ENCODE peak calls at places on chromosomes 7 and 10, in ten cellular contexts. I is astrocyte, O is cardiac fibroblast, B is GM23338, M is endothelial cell, G is astrocyte of the spinal cord, U is activated B cell treated with CpG ODN at 0.5 μM for 24 hours, L is choroid plexus epithelial cell, A is pancreas, K is heart right ventricle. S is an unnamed sample.
A peak's percentile ranks its signal among the peaks of the same experiment; 100 is the strongest.

GRCh38 chr10:29372920-29373319 is 84.0 kb downstream of the LYZL1 start:
- DNase-seq in I (no peak), O (no peak), B (no peak), M (no peak), G (no peak), U (no peak), L (no peak), A (no peak), K (no peak), S (no peak)

GRCh38 chr10:112373912-112374338 is at the start of gene ACSL5:
- DNase-seq in I (no peak), O (no peak), B (no peak), M (no peak), G (no peak), U (no peak), L (no peak), A (no peak), K (no peak), S (no peak)

GRCh38 chr10:86969421-86970041 is 1.2 kb downstream of the ADIRF start:
- DNase-seq in I (no peak), O (peak; percentile 38), B (no peak), M (no peak), G (peak; percentile 29), U (no peak), L (no peak), A (peak; percentile 50), K (no peak), S (no peak)

GRCh38 chr7:143261901-143262300 is 1.3 kb upstream of the GSTK1 start:
- DNase-seq in I (no peak), O (no peak), B (no peak), M (no peak), G (no peak), U (no peak), L (no peak), A (no peak), K (no peak), S (no peak)

GRCh38 chr7:19665399-19666008 is 43.3 kb downstream of the POLR1F start:
- DNase-seq in I (peak; percentile 13), O (peak; percentile 52), B (peak; percentile 51), M (no peak), G (peak; percentile 57), U (no peak), L (peak; percentile 70), A (no peak), K (no peak), S (no peak)

GRCh38 chr7:47568569-47568968 is 13.3 kb downstream of the TNS3 start:
- DNase-seq in I (no peak), O (no peak), B (no peak), M (no peak), G (no peak), U (no peak), L (no peak), A (no peak), K (no peak), S (no peak)

GRCh38 chr10:92753865-92754264 is 64.1 kb downstream of the HHEX start:
- DNase-seq in I (no peak), O (no peak), B (no peak), M (no peak), G (no peak), U (no peak), L (no peak), A (no peak), K (no peak), S (no peak)

GRCh38 chr7:28406192-28406591 is 6.1 kb upstream of the CREB5 start:
- DNase-seq in I (peak; percentile 14), O (no peak), B (peak; percentile 52), M (no peak), G (no peak), U (no peak), L (peak; percentile 29), A (no peak), K (no peak), S (no peak)

GRCh38 chr7:81776972-81777371 is 7.1 kb upstream of the HGF start:
- DNase-seq in I (no peak), O (no peak), B (peak; percentile 36), M (no peak), G (no peak), U (no peak), L (no peak), A (no peak), K (no peak), S (no peak)

GRCh38 chr10:84179059-84179710 is 5.6 kb downstream of the GPR15LG start:
- DNase-seq in I (peak; percentile 40), O (peak; percentile 21), B (no peak), M (no peak), G (no peak), U (peak; percentile 34), L (peak; percentile 14), A (no peak), K (no peak), S (no peak)

GRCh38 chr10:86688398-86688921 is 20.1 kb downstream of the LDB3 start:
- DNase-seq in I (peak; percentile 43), O (peak; percentile 83), B (peak; percentile 85), M (peak; percentile 70), G (peak; percentile 74), U (peak; percentile 32), L (peak; percentile 85), A (no peak), K (no peak), S (no peak)

GRCh38 chr7:151015967-151016366 is 8.3 kb downstream of the ATG9B start:
- DNase-seq in I (no peak), O (no peak), B (no peak), M (no peak), G (no peak), U (no peak), L (no peak), A (no peak), K (no peak), S (no peak)

GRCh38 chr10:120406380-120406779 is 50.6 kb upstream of the PLPP4 start:
- DNase-seq in I (no peak), O (no peak), B (no peak), M (no peak), G (no peak), U (no peak), L (no peak), A (no peak), K (no peak), S (no peak)

GRCh38 chr10:43682956-43683355 is 34.3 kb upstream of the ZNF32 start:
- DNase-seq in I (peak; percentile 46), O (peak; percentile 16), B (no peak), M (no peak), G (no peak), U (no peak), L (peak; percentile 38), A (no peak), K (no peak), S (no peak)

GRCh38 chr10:72162978-72163377 is 52.8 kb upstream of the ANAPC16 start:
- DNase-seq in I (peak; percentile 92), O (peak; percentile 63), B (no peak), M (no peak), G (peak; percentile 69), U (no peak), L (peak; percentile 68), A (no peak), K (no peak), S (no peak)

GRCh38 chr7:107394831-107395230 is 75.0 kb upstream of the GPR22 start:
- DNase-seq in I (peak; percentile 65), O (peak; percentile 49), B (no peak), M (no peak), G (peak; percentile 55), U (no peak), L (peak; percentile 58), A (no peak), K (no peak), S (no peak)
- TF ChIP-seq CTCF in I (no peak), O (no peak), B (no peak), M (no peak), G (no peak), U (no peak), L (no peak), A (no peak), K (no peak), S (no peak)

DNA sequence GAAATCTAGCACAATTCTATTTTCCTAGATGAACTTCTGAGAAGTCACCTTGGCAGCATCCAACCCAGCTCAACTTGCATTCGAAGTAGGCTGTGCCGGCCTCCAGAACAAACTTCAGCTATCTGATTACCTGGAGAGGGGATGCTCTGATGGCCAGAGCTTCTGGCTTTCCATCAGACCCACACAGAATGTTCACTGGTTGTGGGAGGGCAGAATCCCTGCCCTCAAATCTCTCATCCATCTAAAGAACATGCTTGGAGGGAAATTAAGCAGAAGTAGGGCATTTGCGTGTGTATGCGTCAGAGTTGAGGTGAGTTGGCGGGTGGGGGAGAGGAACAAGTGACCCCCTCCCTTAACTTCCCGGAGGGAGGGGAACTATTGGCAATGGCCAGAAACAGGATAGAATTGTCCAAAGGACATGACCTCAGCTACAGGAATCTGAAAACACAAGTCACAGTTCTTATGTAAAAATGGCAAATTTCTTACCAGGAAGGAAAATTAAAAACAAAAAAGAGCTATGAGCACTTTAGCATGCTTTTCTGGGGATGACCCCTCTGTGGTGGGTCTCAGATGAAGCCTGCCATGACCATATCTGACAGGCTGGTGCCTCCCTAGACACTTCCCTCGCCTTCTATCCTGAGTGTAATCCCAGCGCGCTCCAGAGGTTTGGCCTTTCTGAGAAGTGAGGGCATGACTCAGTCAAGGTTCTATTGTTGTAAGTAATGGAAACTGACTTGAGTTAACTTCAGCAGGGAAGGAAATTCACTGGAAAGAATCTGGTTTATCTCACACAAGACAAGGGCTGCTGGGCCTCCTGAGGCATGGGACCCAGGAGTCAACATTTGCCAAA is 278.8 kb downstream of the RPS24 start:
- DNase-seq in I (peak; percentile 74), O (peak; percentile 88), B (no peak), M (no peak), G (peak; percentile 47), U (no peak), L (peak; percentile 12), A (no peak), K (no peak), S (no peak)
- TF ChIP-seq CTCF in I (no peak), O (no peak), B (no peak), M (no peak), G (no peak), U (no peak), L (no peak), A (no peak), K (no peak), S (no peak)

DNA sequence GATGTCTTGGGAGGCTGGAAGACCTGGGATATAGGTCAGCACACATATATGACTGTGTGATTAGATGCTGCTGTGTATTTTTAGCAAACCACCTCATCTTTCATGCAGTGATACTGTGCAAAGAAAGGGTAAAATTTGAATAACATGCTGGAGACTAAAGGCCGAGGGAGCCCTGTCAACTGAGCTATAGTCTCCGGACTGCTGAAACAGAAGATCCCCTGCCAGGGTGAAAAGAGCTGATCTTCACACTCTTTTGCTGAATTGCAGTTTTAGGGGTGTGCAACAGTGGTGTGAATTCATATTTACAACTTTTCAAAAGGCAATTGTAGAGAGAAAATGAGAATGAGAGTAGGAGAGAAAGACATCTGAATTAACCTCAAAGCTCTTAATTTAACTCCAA is 190.3 kb upstream of the STK17A start:
- DNase-seq in I (no peak), O (no peak), B (no peak), M (no peak), G (no peak), U (no peak), L (no peak), A (no peak), K (no peak), S (no peak)
- TF ChIP-seq CTCF in I (no peak), O (no peak), B (no peak), M (no peak), G (no peak), U (no peak), L (no peak), A (no peak), K (no peak), S (no peak)

DNA sequence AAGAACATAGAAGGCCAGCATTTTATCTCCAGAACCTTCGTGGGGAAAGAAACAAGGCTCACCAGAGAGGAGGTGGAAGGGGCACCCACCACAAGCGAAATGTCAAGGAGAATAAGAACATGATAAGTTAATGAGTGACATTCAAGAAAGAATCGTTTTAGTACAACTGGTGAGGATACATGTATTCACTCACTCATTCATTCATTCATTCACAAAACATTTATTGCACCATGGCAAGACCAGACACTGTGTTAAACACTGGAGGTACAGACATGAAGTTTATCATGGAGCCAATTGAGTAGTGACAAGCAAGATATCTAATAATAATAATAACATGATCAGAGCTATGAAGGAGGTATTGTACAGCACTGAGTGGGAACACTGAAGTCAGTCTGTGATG is 1.7 kb upstream of the ZNRF2 start:
- DNase-seq in I (no peak), O (no peak), B (no peak), M (no peak), G (no peak), U (no peak), L (no peak), A (no peak), K (no peak), S (no peak)
- TF ChIP-seq CTCF in I (no peak), O (no peak), B (no peak), M (no peak), G (no peak), U (no peak), L (no peak), A (no peak), K (no peak), S (no peak)

S was measured in D721Med.